ENCODE peak calls at places on chromosome 9, in four cellular contexts. One of them, this sample, is unnamed.

GRCh38 chr9:83956288-83957028 is 23.6 kb downstream of the HNRNPK start:
- DNase-seq in fibroblast of pulmonary artery: peak
- DNase-seq in CD8-positive, alpha-beta T cell: peak
- DNase-seq in K562: peak
- DNase-seq in this sample: peak

GRCh38 chr9:87324613-87325194 is 173.0 kb upstream of the DAPK1 start:
- DNase-seq in fibroblast of pulmonary artery: peak
- DNase-seq in CD8-positive, alpha-beta T cell: no peak
- DNase-seq in K562: peak
- DNase-seq in this sample: no peak

GRCh38 chr9:132201139-132201538 is 39.3 kb downstream of the NTNG2 start:
- DNase-seq in fibroblast of pulmonary artery: no peak
- DNase-seq in CD8-positive, alpha-beta T cell: no peak
- DNase-seq in K562: no peak
- DNase-seq in this sample: no peak

GRCh38 chr9:98207606-98208005 is 15.2 kb upstream of the CORO2A start:
- DNase-seq in fibroblast of pulmonary artery: no peak
- DNase-seq in CD8-positive, alpha-beta T cell: no peak
- DNase-seq in K562: no peak
- DNase-seq in this sample: no peak

GRCh38 chr9:114889802-114890224 is 40.6 kb downstream of the TNFSF8 start:
- DNase-seq in fibroblast of pulmonary artery: no peak
- DNase-seq in CD8-positive, alpha-beta T cell: no peak
- DNase-seq in K562: no peak
- DNase-seq in this sample: no peak

GRCh38 chr9:27085456-27085855 is 23.6 kb upstream of the TEK start:
- DNase-seq in fibroblast of pulmonary artery: peak
- DNase-seq in CD8-positive, alpha-beta T cell: no peak
- DNase-seq in K562: no peak
- DNase-seq in this sample: no peak

GRCh38 chr9:13267743-13268142 is 11.7 kb downstream of the MPDZ start:
- DNase-seq in fibroblast of pulmonary artery: peak
- DNase-seq in CD8-positive, alpha-beta T cell: no peak
- DNase-seq in K562: no peak
- DNase-seq in this sample: no peak

GRCh38 chr9:120344230-120344629 is 235.7 kb downstream of the CDK5RAP2 start:
- DNase-seq in fibroblast of pulmonary artery: peak
- DNase-seq in CD8-positive, alpha-beta T cell: no peak
- DNase-seq in K562: no peak
- DNase-seq in this sample: no peak

GRCh38 chr9:115640887-115641286 is 512.7 kb upstream of the PAPPA start:
- DNase-seq in fibroblast of pulmonary artery: peak
- DNase-seq in CD8-positive, alpha-beta T cell: no peak
- DNase-seq in K562: no peak
- DNase-seq in this sample: no peak

GRCh38 chr9:96394832-96395496 is 11.5 kb upstream of the SLC35D2 start:
- DNase-seq in fibroblast of pulmonary artery: no peak
- DNase-seq in CD8-positive, alpha-beta T cell: no peak
- DNase-seq in K562: no peak
- DNase-seq in this sample: peak

GRCh38 chr9:81053298-81054025 is 635.9 kb downstream of the TLE1 start:
- DNase-seq in fibroblast of pulmonary artery: peak
- DNase-seq in CD8-positive, alpha-beta T cell: no peak
- DNase-seq in K562: no peak
- DNase-seq in this sample: no peak

GRCh38 chr9:133703571-133704399 is 34.4 kb downstream of the SARDH start:
- DNase-seq in fibroblast of pulmonary artery: no peak
- DNase-seq in CD8-positive, alpha-beta T cell: no peak
- DNase-seq in K562: no peak
- DNase-seq in this sample: no peak

GRCh38 chr9:76591256-76591950 is 132.4 kb downstream of the GCNT1 start:
- DNase-seq in fibroblast of pulmonary artery: peak
- DNase-seq in CD8-positive, alpha-beta T cell: no peak
- DNase-seq in K562: no peak
- DNase-seq in this sample: no peak

GRCh38 chr9:4553951-4554381 is 63.7 kb downstream of the SLC1A1 start:
- DNase-seq in fibroblast of pulmonary artery: peak
- DNase-seq in CD8-positive, alpha-beta T cell: no peak
- DNase-seq in K562: no peak
- DNase-seq in this sample: no peak

GRCh38 chr9:121634329-121634784 is 17.1 kb upstream of the DAB2IP start:
- DNase-seq in fibroblast of pulmonary artery: no peak
- DNase-seq in CD8-positive, alpha-beta T cell: no peak
- DNase-seq in K562: no peak
- DNase-seq in this sample: no peak

GRCh38 chr9:34457266-34458012 is 931 bp downstream of the FAM219A start:
- DNase-seq in fibroblast of pulmonary artery: peak
- DNase-seq in CD8-positive, alpha-beta T cell: peak
- DNase-seq in K562: peak
- DNase-seq in this sample: peak

GRCh38 chr9:83937861-83938455 is 16.7 kb upstream of the KIF27 start:
- DNase-seq in fibroblast of pulmonary artery: peak
- DNase-seq in CD8-positive, alpha-beta T cell: peak
- DNase-seq in K562: peak
- DNase-seq in this sample: no peak

GRCh38 chr9:135887585-135888050 is 19.7 kb downstream of the CAMSAP1 start:
- DNase-seq in fibroblast of pulmonary artery: no peak
- DNase-seq in CD8-positive, alpha-beta T cell: peak
- DNase-seq in K562: no peak
- DNase-seq in this sample: no peak

GRCh38 chr9:123637596-123637939 is 281.6 kb downstream of the CRB2 start:
- DNase-seq in fibroblast of pulmonary artery: peak
- DNase-seq in CD8-positive, alpha-beta T cell: no peak
- DNase-seq in K562: no peak
- DNase-seq in this sample: no peak

GRCh38 chr9:122076117-122076516 is 17.0 kb downstream of the TTLL11 start:
- DNase-seq in fibroblast of pulmonary artery: no peak
- DNase-seq in CD8-positive, alpha-beta T cell: no peak
- DNase-seq in K562: no peak
- DNase-seq in this sample: no peak

GRCh38 chr9:123349691-123350480 is 6.1 kb upstream of the CRB2 start:
- DNase-seq in fibroblast of pulmonary artery: peak
- DNase-seq in CD8-positive, alpha-beta T cell: peak
- DNase-seq in K562: peak
- DNase-seq in this sample: no peak

GRCh38 chr9:134892221-134892620 is 11.6 kb downstream of the FCN2 start:
- DNase-seq in fibroblast of pulmonary artery: no peak
- DNase-seq in CD8-positive, alpha-beta T cell: no peak
- DNase-seq in K562: no peak
- DNase-seq in this sample: peak

GRCh38 chr9:117412006-117412715 is 2.7 kb downstream of the ASTN2 start:
- DNase-seq in fibroblast of pulmonary artery: no peak
- DNase-seq in CD8-positive, alpha-beta T cell: no peak
- DNase-seq in K562: no peak
- DNase-seq in this sample: no peak

GRCh38 chr9:112135706-112136105 is 39.4 kb downstream of the SUSD1 start:
- DNase-seq in fibroblast of pulmonary artery: peak
- DNase-seq in CD8-positive, alpha-beta T cell: no peak
- DNase-seq in K562: no peak
- DNase-seq in this sample: no peak

GRCh38 chr9:110426052-110426709 is 88.5 kb upstream of the TXNDC8 start:
- DNase-seq in fibroblast of pulmonary artery: peak
- DNase-seq in CD8-positive, alpha-beta T cell: no peak
- DNase-seq in K562: no peak
- DNase-seq in this sample: no peak

GRCh38 chr9:35682083-35682482 is 7.6 kb downstream of the TPM2 start:
- DNase-seq in fibroblast of pulmonary artery: no peak
- DNase-seq in CD8-positive, alpha-beta T cell: no peak
- DNase-seq in K562: no peak
- DNase-seq in this sample: no peak

GRCh38 chr9:123083680-123084079 is 50.2 kb downstream of the GPR21 start:
- DNase-seq in fibroblast of pulmonary artery: no peak
- DNase-seq in CD8-positive, alpha-beta T cell: no peak
- DNase-seq in K562: no peak
- DNase-seq in this sample: no peak

GRCh38 chr9:132575811-132576210 is 6.6 kb upstream of the BARHL1 start:
- DNase-seq in fibroblast of pulmonary artery: no peak
- DNase-seq in CD8-positive, alpha-beta T cell: no peak
- DNase-seq in K562: no peak
- DNase-seq in this sample: no peak

GRCh38 chr9:78130004-78130403 is 98.4 kb upstream of the GNAQ start:
- DNase-seq in fibroblast of pulmonary artery: peak
- DNase-seq in CD8-positive, alpha-beta T cell: no peak
- DNase-seq in K562: no peak
- DNase-seq in this sample: no peak

GRCh38 chr9:27426717-27427645 is 97.1 kb upstream of the IFNK start:
- DNase-seq in fibroblast of pulmonary artery: peak
- DNase-seq in CD8-positive, alpha-beta T cell: no peak
- DNase-seq in K562: no peak
- DNase-seq in this sample: no peak

GRCh38 chr9:127397722-127398647 is 1.0 kb downstream of the SLC2A8 start:
- DNase-seq in fibroblast of pulmonary artery: peak
- DNase-seq in CD8-positive, alpha-beta T cell: peak
- DNase-seq in K562: peak
- DNase-seq in this sample: no peak

GRCh38 chr9:35658894-35659220 is 765 bp downstream of the CCDC107 start:
- DNase-seq in fibroblast of pulmonary artery: peak
- DNase-seq in CD8-positive, alpha-beta T cell: no peak
- DNase-seq in K562: no peak
- DNase-seq in this sample: no peak

GRCh38 chr9:95935861-95936578 is 60.5 kb downstream of the ERCC6L2 start:
- DNase-seq in fibroblast of pulmonary artery: no peak
- DNase-seq in CD8-positive, alpha-beta T cell: no peak
- DNase-seq in K562: no peak
- DNase-seq in this sample: no peak

GRCh38 chr9:137740311-137740710 is 121.5 kb downstream of the EHMT1 start:
- DNase-seq in fibroblast of pulmonary artery: peak
- DNase-seq in CD8-positive, alpha-beta T cell: no peak
- DNase-seq in K562: no peak
- DNase-seq in this sample: no peak

GRCh38 chr9:74645007-74645639 is 148.0 kb downstream of the RORB start:
- DNase-seq in fibroblast of pulmonary artery: peak
- DNase-seq in CD8-positive, alpha-beta T cell: no peak
- DNase-seq in K562: peak
- DNase-seq in this sample: no peak

GRCh38 chr9:32384364-32385134 is at the start of gene ACO1:
- DNase-seq in fibroblast of pulmonary artery: peak
- DNase-seq in CD8-positive, alpha-beta T cell: peak
- DNase-seq in K562: peak
- DNase-seq in this sample: peak
- TF ChIP-seq CTCF in fibroblast of pulmonary artery: no peak
- TF ChIP-seq CTCF in CD8-positive, alpha-beta T cell: no peak
- TF ChIP-seq CTCF in K562: no peak
- TF ChIP-seq CTCF in this sample: no peak

GRCh38 chr9:24616858-24617257 is 71.2 kb upstream of the IZUMO3 start:
- DNase-seq in fibroblast of pulmonary artery: no peak
- DNase-seq in CD8-positive, alpha-beta T cell: no peak
- DNase-seq in K562: no peak
- DNase-seq in this sample: no peak

DNA sequence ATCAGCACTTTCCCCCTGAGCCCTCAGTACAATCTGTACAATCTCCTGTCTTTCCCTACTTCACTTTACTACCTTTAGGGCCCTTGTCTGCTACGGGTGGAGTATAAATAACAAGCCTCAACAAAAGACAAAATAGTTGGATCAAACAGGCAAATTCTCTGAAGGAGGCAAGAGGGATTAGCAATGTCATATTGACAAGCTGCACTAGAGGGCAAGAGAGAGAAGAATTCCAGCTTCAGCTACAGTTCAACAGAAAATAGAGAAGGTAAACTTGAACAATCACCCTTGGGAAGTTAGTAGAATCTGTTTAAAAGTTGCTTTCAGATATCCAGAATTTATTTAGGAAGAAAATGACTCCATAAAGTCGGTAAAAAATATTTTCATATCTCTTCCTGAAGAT is 68.4 kb upstream of the IZUMO3 start:
- DNase-seq in fibroblast of pulmonary artery: peak
- DNase-seq in CD8-positive, alpha-beta T cell: no peak
- DNase-seq in K562: no peak
- DNase-seq in this sample: no peak
- TF ChIP-seq CTCF in fibroblast of pulmonary artery: no peak
- TF ChIP-seq CTCF in CD8-positive, alpha-beta T cell: no peak
- TF ChIP-seq CTCF in K562: no peak
- TF ChIP-seq CTCF in this sample: peak

DNA sequence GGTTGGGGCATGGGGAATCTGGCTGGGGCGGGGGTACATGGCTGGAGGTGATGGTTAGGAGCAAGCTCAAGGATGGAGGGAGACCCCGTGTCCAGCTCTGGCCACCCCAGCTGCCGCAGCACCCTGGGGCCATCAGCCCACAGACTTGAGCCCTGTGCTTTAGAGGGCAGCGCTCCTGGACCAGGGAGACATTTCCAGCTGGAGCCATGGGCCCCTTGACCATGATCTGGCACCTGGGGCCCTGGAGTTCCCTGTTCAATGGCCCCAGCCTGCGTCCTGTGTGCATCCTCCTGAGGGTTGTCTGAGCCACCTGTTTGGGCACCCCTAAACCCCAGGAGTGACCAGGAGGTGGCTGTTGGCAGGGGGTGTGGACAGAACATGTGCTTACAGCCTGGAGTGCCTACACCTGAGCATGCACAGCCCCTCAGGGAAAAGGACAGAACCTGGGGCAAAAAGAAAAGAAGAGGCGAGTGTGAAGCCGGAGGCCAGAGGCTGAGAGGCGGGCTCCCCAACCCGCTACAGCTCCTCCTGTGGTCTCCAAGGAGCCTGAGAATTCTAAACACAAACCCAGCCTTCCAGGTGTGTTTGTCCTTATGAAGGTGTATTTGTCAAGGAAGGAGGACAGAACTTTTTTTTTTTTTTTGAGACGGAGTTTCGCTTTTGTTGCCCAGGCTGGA is 126.7 kb downstream of the C9orf50 start:
- DNase-seq in fibroblast of pulmonary artery: no peak
- DNase-seq in CD8-positive, alpha-beta T cell: no peak
- DNase-seq in K562: no peak
- DNase-seq in this sample: no peak
- TF ChIP-seq CTCF in fibroblast of pulmonary artery: no peak
- TF ChIP-seq CTCF in CD8-positive, alpha-beta T cell: no peak
- TF ChIP-seq CTCF in K562: no peak
- TF ChIP-seq CTCF in this sample: no peak

DNA sequence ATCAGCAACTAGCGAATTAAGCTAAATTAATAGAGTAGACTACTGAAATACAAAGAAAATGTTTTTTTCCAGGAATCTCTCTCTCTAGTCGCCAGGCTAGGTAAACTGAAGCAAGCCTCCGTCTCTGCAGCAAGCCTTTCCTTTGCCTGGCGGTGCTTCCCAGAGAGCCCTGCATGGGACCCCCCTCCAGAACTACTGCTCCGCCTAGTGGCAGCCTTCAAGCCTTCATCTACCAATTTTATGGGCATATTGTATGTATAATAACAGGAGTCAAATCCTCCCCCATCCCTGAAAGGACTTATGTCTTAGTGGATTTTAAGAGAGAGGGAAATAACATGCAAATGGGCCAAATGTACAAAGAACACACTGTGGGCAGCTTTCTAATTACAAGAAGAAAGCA is 241.9 kb downstream of the SAXO1 start:
- DNase-seq in fibroblast of pulmonary artery: peak
- DNase-seq in CD8-positive, alpha-beta T cell: no peak
- DNase-seq in K562: peak
- DNase-seq in this sample: no peak
- TF ChIP-seq CTCF in fibroblast of pulmonary artery: peak
- TF ChIP-seq CTCF in CD8-positive, alpha-beta T cell: no peak
- TF ChIP-seq CTCF in K562: peak
- TF ChIP-seq CTCF in this sample: peak

This sample was measured in type B pancreatic cell.